ENCODE peak calls at places on chromosomes 16 and 17, in six cellular contexts. F is SK-N-MC, R is breast epithelium, S is GM12878, K is GM23338, N is spleen. Y is an unnamed sample.

GRCh38 chr16:66511615-66512500 is 38.1 kb downstream of the TK2 start:
- DNase-seq in F (no peak), R (peak), S (no peak), K (peak), N (no peak), Y (peak)

GRCh38 chr16:53282975-53283946 is 151.0 kb upstream of the RBL2 start:
- DNase-seq in F (peak), R (no peak), S (peak), K (peak), N (no peak), Y (no peak)

GRCh38 chr16:55389426-55390073 is 65.5 kb downstream of the IRX6 start:
- DNase-seq in F (no peak), R (peak), S (no peak), K (no peak), N (no peak), Y (no peak)

GRCh38 chr17:29591737-29592624 is 951 bp upstream of the ANKRD13B start:
- DNase-seq in F (peak), R (peak), S (no peak), K (peak), N (peak), Y (peak)

GRCh38 chr17:73231363-73231762 is 30.3 kb downstream of the CPSF4L start:
- DNase-seq in F (no peak), R (no peak), S (no peak), K (peak), N (no peak), Y (no peak)

GRCh38 chr17:59845595-59846390 is 47.0 kb downstream of the TUBD1 start:
- DNase-seq in F (no peak), R (peak), S (no peak), K (peak), N (no peak), Y (peak)

GRCh38 chr16:67185866-67186134 is 2.0 kb upstream of the MATCAP1 start:
- DNase-seq in F (no peak), R (no peak), S (no peak), K (no peak), N (no peak), Y (no peak)

GRCh38 chr17:181213-182163 is at the start of gene DOC2B:
- DNase-seq in F (no peak), R (no peak), S (no peak), K (peak), N (peak), Y (no peak)

GRCh38 chr17:78665952-78666920 is 89.0 kb upstream of the DNAH17 start:
- DNase-seq in F (no peak), R (no peak), S (no peak), K (no peak), N (peak), Y (no peak)

GRCh38 chr16:1180772-1181714 is 28.1 kb downstream of the CACNA1H start:
- DNase-seq in F (no peak), R (no peak), S (no peak), K (no peak), N (no peak), Y (no peak)

GRCh38 chr16:1183235-1183907 is 30.5 kb downstream of the CACNA1H start:
- DNase-seq in F (no peak), R (no peak), S (no peak), K (no peak), N (no peak), Y (peak)

GRCh38 chr16:1184980-1185379 is 32.1 kb downstream of the CACNA1H start:
- DNase-seq in F (no peak), R (no peak), S (no peak), K (no peak), N (no peak), Y (no peak)

GRCh38 chr16:1184156-1184868 is 31.4 kb downstream of the CACNA1H start:
- DNase-seq in F (no peak), R (no peak), S (no peak), K (no peak), N (no peak), Y (peak)

GRCh38 chr16:1181715-1182671 is 29.1 kb downstream of the CACNA1H start:
- DNase-seq in F (no peak), R (no peak), S (no peak), K (no peak), N (no peak), Y (peak)
- TF ChIP-seq POLR2AphosphoS5 in F (no peak), R (no peak), S (no peak), K (no peak), N (no peak), Y (peak)

GRCh38 chr16:8355714-8356113 is 234.6 kb downstream of the TMEM114 start:
- DNase-seq in F (no peak), R (no peak), S (no peak), K (peak), N (no peak), Y (no peak)
- TF ChIP-seq POLR2AphosphoS5 in F (no peak), R (no peak), S (no peak), K (no peak), N (no peak), Y (no peak)

DNA sequence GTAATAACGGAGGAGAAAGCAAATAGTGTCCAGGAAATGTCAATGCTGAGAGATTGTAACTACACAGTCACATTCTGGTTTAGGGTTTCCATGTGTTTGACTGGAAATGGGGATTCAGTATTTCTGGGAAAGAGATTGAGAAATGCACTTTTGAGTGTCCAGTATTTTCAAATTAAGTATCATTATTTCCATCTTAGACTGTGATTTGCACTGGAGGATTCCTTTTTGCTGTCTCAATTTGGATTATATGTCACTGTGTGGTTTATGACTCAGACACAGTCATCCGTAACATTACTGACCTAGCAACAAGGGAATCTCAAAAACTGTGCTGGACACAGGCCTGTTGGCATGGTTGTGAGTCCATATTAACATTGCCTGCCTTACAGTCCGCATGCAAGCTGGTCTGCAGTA is 681.4 kb downstream of the CDH11 start:
- DNase-seq in F (no peak), R (no peak), S (no peak), K (no peak), N (no peak), Y (no peak)
- TF ChIP-seq POLR2AphosphoS5 in F (no peak), R (no peak), S (no peak), K (no peak), N (no peak), Y (peak)

DNA sequence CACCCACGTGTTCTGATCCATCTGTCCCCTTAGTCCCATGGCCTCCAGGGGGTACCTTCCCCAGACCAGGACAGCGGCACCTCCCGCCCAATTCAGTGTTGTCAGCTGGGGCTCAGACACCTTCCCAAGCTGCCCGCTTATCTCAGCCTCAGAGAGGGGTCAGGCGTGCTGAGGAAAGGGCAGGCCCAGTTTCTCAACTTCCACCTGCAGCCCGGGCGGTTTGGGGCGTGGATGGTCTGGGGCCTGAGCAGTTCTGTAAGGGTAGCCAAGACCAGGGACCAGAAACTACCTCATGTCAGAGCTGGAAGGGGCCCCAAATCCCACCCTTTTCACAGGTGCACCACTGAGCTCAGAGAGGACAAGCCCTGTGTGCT is 5.1 kb downstream of the PLCD3 start:
- DNase-seq in F (no peak), R (no peak), S (no peak), K (no peak), N (no peak), Y (peak)
- TF ChIP-seq POLR2AphosphoS5 in F (no peak), R (no peak), S (no peak), K (no peak), N (no peak), Y (no peak)

GRCh38 chr17:43449470-43450202 is 34.1 kb upstream of the DHX8 start:
- DNase-seq in F (no peak), R (no peak), S (no peak), K (no peak), N (no peak), Y (no peak)
- TF ChIP-seq POLR2AphosphoS5 in F (no peak), R (no peak), S (no peak), K (no peak), N (no peak), Y (no peak)

GRCh38 chr17:38403491-38403890 is 24.8 kb upstream of the ARHGAP23 start:
- DNase-seq in F (no peak), R (no peak), S (no peak), K (peak), N (no peak), Y (no peak)
- TF ChIP-seq POLR2AphosphoS5 in F (no peak), R (no peak), S (no peak), K (no peak), N (no peak), Y (no peak)

DNA sequence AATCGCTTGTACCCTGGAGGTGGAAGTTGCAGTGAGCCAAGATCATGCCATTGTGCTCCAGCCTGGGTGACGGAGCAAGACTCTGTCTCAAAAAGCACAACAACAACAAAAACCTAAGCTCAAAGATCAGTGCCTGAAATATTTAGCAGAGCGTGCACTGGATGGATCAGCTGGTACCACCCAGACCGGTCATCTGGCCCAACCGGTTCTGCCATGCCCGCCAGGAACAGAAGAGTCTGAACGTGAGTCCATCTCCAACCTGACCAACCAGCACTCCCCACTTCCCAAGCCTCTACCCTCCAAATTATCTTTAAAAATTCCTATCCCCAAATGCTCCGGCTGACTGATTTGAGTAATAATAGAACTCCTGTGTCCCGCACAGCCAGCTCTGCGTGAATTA is 1.5 kb upstream of the UQCC4 start:
- DNase-seq in F (no peak), R (no peak), S (no peak), K (no peak), N (no peak), Y (no peak)
- TF ChIP-seq POLR2AphosphoS5 in F (no peak), R (no peak), S (no peak), K (no peak), N (no peak), Y (no peak)

GRCh38 chr16:364595-365491 is 5.5 kb downstream of the MRPL28 start:
- DNase-seq in F (no peak), R (no peak), S (no peak), K (no peak), N (peak), Y (no peak)
- TF ChIP-seq POLR2AphosphoS5 in F (no peak), R (no peak), S (no peak), K (no peak), N (peak), Y (peak)

GRCh38 chr16:11306997-11307638 is 26.0 kb upstream of the PRM1 start:
- DNase-seq in F (no peak), R (no peak), S (no peak), K (no peak), N (no peak), Y (no peak)
- TF ChIP-seq POLR2AphosphoS5 in F (no peak), R (no peak), S (no peak), K (no peak), N (no peak), Y (no peak)

GRCh38 chr17:35596530-35597233 is 9.6 kb downstream of the AP2B1 start:
- DNase-seq in F (no peak), R (no peak), S (no peak), K (peak), N (no peak), Y (no peak)
- TF ChIP-seq POLR2AphosphoS5 in F (no peak), R (no peak), S (no peak), K (no peak), N (peak), Y (no peak)